ENCODE peak calls at places on chromosome 9, in four cellular contexts. W, D, B and S are unnamed samples.

GRCh38 chr9:28155067-28155466 is 581.8 kb upstream of the C9orf72 start:
- DNase-seq in D (no peak), B (no peak), W (no peak), S (no peak)

GRCh38 chr9:5832093-5832542 is 799 bp downstream of the ERMP1 start:
- DNase-seq in B (no peak), D (peak; percentile 18), W (no peak), S (no peak)

GRCh38 chr9:89474939-89475338 is 23.0 kb downstream of the SEMA4D start:
- DNase-seq in D (no peak), W (no peak), B (no peak), S (no peak)

GRCh38 chr9:133113928-133114351 is 7.1 kb downstream of the RALGDS start:
- DNase-seq in W (no peak), B (no peak), D (no peak), S (no peak)

GRCh38 chr9:108196332-108196731 is 659.5 kb downstream of the ACTL7B start:
- DNase-seq in W (no peak), D (no peak), B (no peak), S (no peak)

GRCh38 chr9:35733109-35733541 is 659 bp downstream of the CREB3 start:
- DNase-seq in D (peak; percentile 79), B (peak; percentile 66), W (no peak), S (peak; percentile 54)

GRCh38 chr9:15277400-15278137 is 29.4 kb downstream of the TTC39B start:
- DNase-seq in W (no peak), B (peak; percentile 20), D (no peak), S (no peak)

GRCh38 chr9:117184173-117184572 is 230.7 kb downstream of the ASTN2 start:
- DNase-seq in W (no peak), B (no peak), D (no peak), S (no peak)

GRCh38 chr9:3479516-3480352 is 46.1 kb downstream of the RFX3 start:
- DNase-seq in B (no peak), W (no peak), D (no peak), S (no peak)

GRCh38 chr9:108746864-108747263 is 108.9 kb downstream of the ACTL7B start:
- DNase-seq in B (no peak), W (no peak), D (no peak), S (no peak)

GRCh38 chr9:133683494-133684460 is 47.6 kb downstream of the DBH start:
- DNase-seq in B (no peak), W (no peak), D (no peak), S (no peak)

GRCh38 chr9:133649194-133649593 is 13.0 kb downstream of the DBH start:
- DNase-seq in W (no peak), D (no peak), B (no peak), S (no peak)

GRCh38 chr9:99135498-99135897 is 30.6 kb downstream of the TGFBR1 start:
- DNase-seq in D (no peak), W (no peak), B (no peak), S (no peak)

GRCh38 chr9:110440161-110440560 is 102.5 kb upstream of the TXNDC8 start:
- DNase-seq in B (no peak), D (no peak), W (peak; percentile 57), S (no peak)

GRCh38 chr9:84357235-84357634 is 16.7 kb upstream of the SLC28A3 start:
- DNase-seq in D (no peak), B (no peak), W (no peak), S (no peak)

GRCh38 chr9:121573717-121574485 is 74.3 kb upstream of the GGTA1 start:
- DNase-seq in D (no peak), B (no peak), W (no peak), S (no peak)

GRCh38 chr9:106467113-106467846 is 395.7 kb upstream of the ZNF462 start:
- DNase-seq in W (no peak), D (no peak), B (no peak), S (no peak)

GRCh38 chr9:108473209-108474112 is 382.3 kb downstream of the ACTL7B start:
- DNase-seq in B (no peak), W (no peak), D (peak; percentile 54), S (no peak)

GRCh38 chr9:37998881-37999311 is 70.1 kb downstream of the SHB start:
- DNase-seq in W (no peak), D (no peak), B (no peak), S (no peak)

GRCh38 chr9:35501941-35502340 is 12.0 kb downstream of the RUSC2 start:
- DNase-seq in D (no peak), B (no peak), W (no peak), S (no peak)

GRCh38 chr9:31808770-31809169 is 575.7 kb upstream of the ACO1 start:
- DNase-seq in B (no peak), D (no peak), W (no peak), S (no peak)

GRCh38 chr9:37923796-37924430 is 20.0 kb upstream of the SLC25A51 start:
- DNase-seq in W (no peak), D (no peak), B (no peak), S (no peak)